ENCODE peak calls at places on chromosomes 4 and X, in seven cellular contexts. G is HCT116, K is IMR-90, H is A549, P is GM12878, B is K562, J is HepG2. A is an unnamed sample.

GRCh38 chr4:42605264-42605663 is 51.6 kb downstream of the ATP8A1 start:
- DNase-seq in K (no peak), J (no peak), H (no peak), B (no peak), G (no peak), P (no peak), A (no peak)

GRCh38 chr4:174018236-174018635 is 265.2 kb downstream of the FBXO8 start:
- DNase-seq in J (no peak), G (no peak), K (no peak), H (no peak), P (no peak), B (no peak), A (no peak)

GRCh38 chr4:107261241-107261874 is 225.2 kb upstream of the DKK2 start:
- DNase-seq in H (no peak), P (no peak), K (no peak), G (no peak), B (no peak), J (no peak), A (no peak)

GRCh38 chr4:8583655-8584025 is 3.4 kb downstream of the GPR78 start:
- DNase-seq in B (no peak), P (no peak), G (no peak), J (no peak), H (no peak), K (no peak), A (no peak)

GRCh38 chr4:74543247-74543670 is 98.3 kb downstream of the AREG start:
- DNase-seq in P (peak; percentile 9), H (no peak), K (no peak), B (no peak), G (no peak), J (no peak), A (no peak)

GRCh38 chr4:93066746-93067145 is 761.8 kb upstream of the ATOH1 start:
- DNase-seq in B (no peak), J (no peak), G (no peak), K (peak; percentile 1), H (no peak), P (no peak), A (no peak)

GRCh38 chrX:84907324-84907946 is 96.2 kb upstream of the APOOL start:
- DNase-seq in H (no peak), P (no peak), J (no peak), B (no peak), K (peak; percentile 5), G (no peak), A (no peak)

GRCh38 chr4:180203349-180203748 is 2039.9 kb upstream of the TENM3 start:
- DNase-seq in G (no peak), K (no peak), J (no peak), B (no peak), P (peak; percentile 31), H (no peak), A (no peak)

GRCh38 chrX:34585561-34585960 is 71.5 kb downstream of the TMEM47 start:
- DNase-seq in J (no peak), G (no peak), K (no peak), H (no peak), P (no peak), B (no peak), A (no peak)

GRCh38 chrX:110156167-110156754 is 153.3 kb downstream of the TMEM164 start:
- DNase-seq in B (no peak), P (no peak), J (no peak), G (no peak), H (no peak), K (no peak), A (no peak)

GRCh38 chr4:154491731-154492249 is at the start of gene DCHS2:
- DNase-seq in K (no peak), P (no peak), B (peak; percentile 76), G (no peak), H (peak; percentile 12), J (peak; percentile 24), A (no peak)

GRCh38 chr4:82515705-82516104 is 46.1 kb downstream of the TMEM150C start:
- DNase-seq in H (no peak), G (no peak), K (peak; percentile 63), J (no peak), P (no peak), B (no peak), A (no peak)

GRCh38 chr4:52750819-52751348 is 341 bp downstream of the ERVMER34-1 start:
- DNase-seq in J (no peak), P (no peak), H (peak; percentile 7), B (no peak), K (no peak), G (peak; percentile 16), A (peak; percentile 1)

GRCh38 chr4:160224049-160224448 is 1121.2 kb downstream of the RAPGEF2 start:
- DNase-seq in K (no peak), H (no peak), G (no peak), J (no peak), P (no peak), B (no peak), A (no peak)

GRCh38 chrX:21638311-21638710 is 19.8 kb downstream of the KLHL34 start:
- DNase-seq in K (peak; percentile 86), J (no peak), P (no peak), G (no peak), H (no peak), B (no peak), A (no peak)
- TF ChIP-seq CEBPB in K (no peak), J (no peak), P (no peak), G (no peak), H (no peak), B (no peak), A (no peak)

GRCh38 chr4:32435320-32435719 is 1715.2 kb downstream of the PCDH7 start:
- DNase-seq in H (no peak), K (no peak), P (no peak), G (no peak), J (no peak), B (no peak), A (no peak)

GRCh38 chr4:32440391-32440790 is 1720.2 kb downstream of the PCDH7 start:
- DNase-seq in P (no peak), K (no peak), H (no peak), B (no peak), G (no peak), J (no peak), A (no peak)
- TF ChIP-seq CEBPB in P (no peak), K (no peak), H (no peak), B (no peak), G (no peak), J (no peak), A (no peak)

GRCh38 chr4:177282284-177282683 is 27.4 kb upstream of the NEIL3 start:
- DNase-seq in H (no peak), G (no peak), K (no peak), B (no peak), J (no peak), P (no peak), A (no peak)
- TF ChIP-seq CEBPB in H (no peak), G (no peak), K (no peak), B (no peak), J (no peak), P (no peak), A (no peak)

DNA sequence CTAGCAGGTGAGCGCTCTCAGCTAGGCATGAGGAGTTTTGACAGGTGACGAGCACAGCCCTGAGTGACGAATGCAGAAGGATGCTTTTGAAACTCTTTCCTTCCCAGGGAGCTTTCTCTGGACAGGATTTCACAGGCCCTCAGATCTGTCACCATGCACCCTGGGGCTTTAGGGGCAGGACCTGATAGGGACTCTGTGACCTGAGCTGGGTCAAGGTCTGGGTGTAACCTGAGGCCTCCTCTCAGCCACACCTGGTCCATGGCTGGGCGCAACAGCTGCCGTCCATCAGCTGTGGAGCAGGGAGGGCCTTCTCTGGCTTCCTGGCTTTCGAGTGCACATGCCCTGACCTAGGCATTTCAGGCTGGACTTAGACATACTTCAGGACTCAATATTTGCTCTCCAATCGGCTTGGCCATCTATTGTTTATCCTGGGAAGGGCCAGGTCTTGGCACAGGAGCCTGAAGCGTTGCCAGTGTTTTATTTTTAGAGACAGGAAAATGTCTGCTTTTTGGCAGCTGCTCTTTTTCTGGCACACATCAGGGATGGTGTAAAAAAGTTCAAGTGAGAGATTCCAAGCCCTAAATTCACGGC is 56.4 kb downstream of the C4orf51 start:
- DNase-seq in P (no peak), K (no peak), G (no peak), B (no peak), H (no peak), J (no peak), A (no peak)
- TF ChIP-seq CEBPB in P (no peak), K (no peak), G (no peak), B (no peak), H (no peak), J (no peak), A (no peak)

A was measured in H1.